ENCODE peak calls at places on chromosome 14, in six cellular contexts. One of them, this sample, is unnamed.

GRCh38 chr14:98177551-98177950 is 1094.4 kb downstream of the BCL11B start:
- DNase-seq in NCI-H187 treated with DMSO at 0.1 percent for 48 hours: no peak
- DNase-seq in right lobe of liver: no peak
- DNase-seq in occipital lobe: no peak
- DNase-seq in astrocyte of the cerebellum: no peak
- DNase-seq in fibroblast of pulmonary artery: no peak
- DNase-seq in this sample: peak; percentile 26

GRCh38 chr14:54724772-54725325 is 157.9 kb downstream of the SAMD4A start:
- DNase-seq in NCI-H187 treated with DMSO at 0.1 percent for 48 hours: no peak
- DNase-seq in right lobe of liver: no peak
- DNase-seq in occipital lobe: no peak
- DNase-seq in astrocyte of the cerebellum: no peak
- DNase-seq in fibroblast of pulmonary artery: no peak
- DNase-seq in this sample: no peak

GRCh38 chr14:69093551-69094421 is 59.1 kb downstream of the DCAF5 start:
- DNase-seq in NCI-H187 treated with DMSO at 0.1 percent for 48 hours: no peak
- DNase-seq in right lobe of liver: no peak
- DNase-seq in occipital lobe: peak; percentile 13
- DNase-seq in astrocyte of the cerebellum: peak; percentile 46
- DNase-seq in fibroblast of pulmonary artery: peak; percentile 88
- DNase-seq in this sample: no peak

GRCh38 chr14:65412881-65413738 is 580 bp downstream of the FUT8 start:
- DNase-seq in NCI-H187 treated with DMSO at 0.1 percent for 48 hours: no peak
- DNase-seq in right lobe of liver: no peak
- DNase-seq in occipital lobe: peak; percentile 29
- DNase-seq in astrocyte of the cerebellum: peak; percentile 38
- DNase-seq in fibroblast of pulmonary artery: peak; percentile 74
- DNase-seq in this sample: no peak

GRCh38 chr14:58783801-58784511 is 146.2 kb downstream of the DACT1 start:
- DNase-seq in NCI-H187 treated with DMSO at 0.1 percent for 48 hours: no peak
- DNase-seq in right lobe of liver: no peak
- DNase-seq in occipital lobe: no peak
- DNase-seq in astrocyte of the cerebellum: peak; percentile 35
- DNase-seq in fibroblast of pulmonary artery: no peak
- DNase-seq in this sample: no peak

GRCh38 chr14:35336171-35337073 is 44.2 kb downstream of the PSMA6 start:
- DNase-seq in NCI-H187 treated with DMSO at 0.1 percent for 48 hours: no peak
- DNase-seq in right lobe of liver: peak; percentile 96
- DNase-seq in occipital lobe: no peak
- DNase-seq in astrocyte of the cerebellum: no peak
- DNase-seq in fibroblast of pulmonary artery: peak; percentile 99
- DNase-seq in this sample: no peak

GRCh38 chr14:105029402-105029801 is 8.5 kb upstream of the CDCA4 start:
- DNase-seq in NCI-H187 treated with DMSO at 0.1 percent for 48 hours: no peak
- DNase-seq in right lobe of liver: no peak
- DNase-seq in occipital lobe: no peak
- DNase-seq in astrocyte of the cerebellum: no peak
- DNase-seq in fibroblast of pulmonary artery: no peak
- DNase-seq in this sample: no peak

GRCh38 chr14:63438065-63438757 is 105.0 kb downstream of the PPP2R5E start:
- DNase-seq in NCI-H187 treated with DMSO at 0.1 percent for 48 hours: no peak
- DNase-seq in right lobe of liver: peak; percentile 58
- DNase-seq in occipital lobe: peak; percentile 23
- DNase-seq in astrocyte of the cerebellum: peak; percentile 95
- DNase-seq in fibroblast of pulmonary artery: peak; percentile 98
- DNase-seq in this sample: peak; percentile 3

GRCh38 chr14:66003082-66003740 is 483.0 kb upstream of the CCDC196 start:
- DNase-seq in NCI-H187 treated with DMSO at 0.1 percent for 48 hours: no peak
- DNase-seq in right lobe of liver: no peak
- DNase-seq in occipital lobe: no peak
- DNase-seq in astrocyte of the cerebellum: no peak
- DNase-seq in fibroblast of pulmonary artery: no peak
- DNase-seq in this sample: no peak

GRCh38 chr14:75310295-75311059 is 31.8 kb downstream of the FOS start:
- DNase-seq in NCI-H187 treated with DMSO at 0.1 percent for 48 hours: no peak
- DNase-seq in right lobe of liver: peak; percentile 42
- DNase-seq in occipital lobe: peak; percentile 40
- DNase-seq in astrocyte of the cerebellum: peak; percentile 85
- DNase-seq in fibroblast of pulmonary artery: peak; percentile 98
- DNase-seq in this sample: no peak

GRCh38 chr14:100108840-100109593 is 43.8 kb downstream of the EVL start:
- DNase-seq in NCI-H187 treated with DMSO at 0.1 percent for 48 hours: no peak
- DNase-seq in right lobe of liver: no peak
- DNase-seq in occipital lobe: no peak
- DNase-seq in astrocyte of the cerebellum: no peak
- DNase-seq in fibroblast of pulmonary artery: peak; percentile 24
- DNase-seq in this sample: no peak

GRCh38 chr14:26204954-26205479 is 392.8 kb downstream of the NOVA1 start:
- DNase-seq in NCI-H187 treated with DMSO at 0.1 percent for 48 hours: no peak
- DNase-seq in right lobe of liver: peak; percentile 23
- DNase-seq in occipital lobe: peak; percentile 20
- DNase-seq in astrocyte of the cerebellum: peak; percentile 8
- DNase-seq in fibroblast of pulmonary artery: peak; percentile 42
- DNase-seq in this sample: no peak

GRCh38 chr14:98189077-98189476 is 1082.9 kb downstream of the BCL11B start:
- DNase-seq in NCI-H187 treated with DMSO at 0.1 percent for 48 hours: no peak
- DNase-seq in right lobe of liver: no peak
- DNase-seq in occipital lobe: no peak
- DNase-seq in astrocyte of the cerebellum: no peak
- DNase-seq in fibroblast of pulmonary artery: no peak
- DNase-seq in this sample: no peak

GRCh38 chr14:68841030-68841809 is 48.4 kb upstream of the ZFP36L1 start:
- DNase-seq in NCI-H187 treated with DMSO at 0.1 percent for 48 hours: no peak
- DNase-seq in right lobe of liver: no peak
- DNase-seq in occipital lobe: no peak
- DNase-seq in astrocyte of the cerebellum: no peak
- DNase-seq in fibroblast of pulmonary artery: peak; percentile 35
- DNase-seq in this sample: no peak

GRCh38 chr14:101704140-101704539 is 57.4 kb upstream of the PPP2R5C start:
- DNase-seq in NCI-H187 treated with DMSO at 0.1 percent for 48 hours: no peak
- DNase-seq in right lobe of liver: no peak
- DNase-seq in occipital lobe: no peak
- DNase-seq in astrocyte of the cerebellum: no peak
- DNase-seq in fibroblast of pulmonary artery: no peak
- DNase-seq in this sample: no peak